ENCODE peak calls at places on chromosomes 16 and 17, in five cellular contexts. Y is sciatic nerve, Z is hypothalamus, C is astrocyte of the hippocampus, G is hepatic stellate cell. N is an unnamed sample.
A peak's percentile ranks its signal among the peaks of the same experiment; 100 is the strongest.

GRCh38 chr17:17151541-17151940 is 54.6 kb downstream of the PLD6 start:
- DNase-seq in Z (no peak), Y (no peak), G (no peak), C (peak; percentile 46), N (no peak)

GRCh38 chr16:27174007-27174406 is 29.3 kb upstream of the KDM8 start:
- DNase-seq in G (no peak), Y (no peak), Z (no peak), C (no peak), N (no peak)

GRCh38 chr17:4565209-4566141 is 5.1 kb upstream of the GGT6 start:
- DNase-seq in Y (no peak), G (peak; percentile 75), Z (peak; percentile 15), C (peak; percentile 77), N (peak; percentile 80)

GRCh38 chr16:30132591-30132990 is 9.6 kb upstream of the MAPK3 start:
- DNase-seq in Y (no peak), G (no peak), C (no peak), Z (no peak), N (no peak)

GRCh38 chr16:68332411-68333121 is 21.7 kb downstream of the PRMT7 start:
- DNase-seq in Z (no peak), Y (no peak), C (no peak), G (no peak), N (no peak)

GRCh38 chr16:27251561-27252205 is 16.9 kb downstream of the NSMCE1 start:
- DNase-seq in Y (no peak), C (peak; percentile 49), Z (no peak), G (no peak), N (peak; percentile 73)

GRCh38 chr17:34769899-34770298 is 190.5 kb downstream of the TMEM132E start:
- DNase-seq in C (no peak), Z (no peak), Y (no peak), G (no peak), N (no peak)

GRCh38 chr16:46756772-46757171 is 8.6 kb upstream of the MYLK3 start:
- DNase-seq in C (no peak), Z (no peak), Y (no peak), G (no peak), N (no peak)

GRCh38 chr17:28946239-28946638 is 5.1 kb downstream of the PHF12 start:
- DNase-seq in Z (no peak), Y (no peak), C (peak; percentile 73), G (no peak), N (no peak)

GRCh38 chr16:11639925-11640899 is 28.0 kb upstream of the SNN start:
- DNase-seq in G (peak; percentile 86), Z (peak; percentile 73), C (peak; percentile 95), Y (peak; percentile 87), N (peak; percentile 87)

GRCh38 chr16:27867122-27868110 is 196.1 kb downstream of the GSG1L start:
- DNase-seq in Z (peak; percentile 40), G (peak; percentile 81), C (peak; percentile 72), Y (peak; percentile 63), N (peak; percentile 97)

GRCh38 chr17:77323413-77324171 is 182.8 kb downstream of the SEC14L1 start:
- DNase-seq in Z (no peak), G (peak; percentile 58), C (peak; percentile 70), Y (peak; percentile 83), N (no peak)

GRCh38 chr17:71361691-71362450 is 758.9 kb upstream of the SOX9 start:
- DNase-seq in Y (no peak), C (peak; percentile 42), G (peak; percentile 4), Z (no peak), N (no peak)

GRCh38 chr17:72249441-72249840 is 128.6 kb downstream of the SOX9 start:
- DNase-seq in C (peak; percentile 20), Y (no peak), G (no peak), Z (no peak), N (no peak)

GRCh38 chr16:27154573-27155521 is 48.5 kb upstream of the KDM8 start:
- DNase-seq in C (peak; percentile 54), Z (peak; percentile 9), G (peak; percentile 64), Y (peak; percentile 83), N (peak; percentile 50)

GRCh38 chr16:81181013-81181720 is 57.3 kb upstream of the BCO1 start:
- DNase-seq in Z (no peak), C (peak; percentile 96), Y (peak; percentile 87), G (peak; percentile 91), N (peak; percentile 88)

GRCh38 chr16:3431779-3432219 is 11.5 kb downstream of the ZNF597 start:
- DNase-seq in Z (peak; percentile 30), Y (peak; percentile 66), G (no peak), C (peak; percentile 49), N (peak; percentile 71)

GRCh38 chr16:6947291-6947690 is 385.4 kb upstream of the RBFOX1 start:
- DNase-seq in Y (no peak), C (no peak), Z (no peak), G (no peak), N (no peak)

GRCh38 chr17:16419929-16420271 is 4.5 kb downstream of the TRPV2 start:
- DNase-seq in C (peak; percentile 91), G (peak; percentile 69), Z (no peak), Y (no peak), N (no peak)